ENCODE peak calls at places on chromosomes 5 and 9, in eight cellular contexts. J is GM12865, O is body of pancreas, B is tibial nerve, Z is GM12878, P is choroid plexus epithelial cell, A is fibroblast of pulmonary artery, K is MM.1S. Q is an unnamed sample.

GRCh38 chr5:132952829-132953228 is 10.6 kb downstream of the AFF4 start:
- DNase-seq in K (no peak), A (no peak), Z (no peak), P (no peak), J (no peak), O (no peak), B (no peak), Q (no peak)

GRCh38 chr5:76724871-76725270 is 8.9 kb downstream of the F2R start:
- DNase-seq in A (peak; percentile 42), P (peak; percentile 71), K (no peak), O (no peak), J (no peak), B (no peak), Z (no peak), Q (no peak)

GRCh38 chr5:61301820-61302563 is 30.1 kb upstream of the ZSWIM6 start:
- DNase-seq in A (peak; percentile 99), K (no peak), J (no peak), P (peak; percentile 99), O (peak; percentile 84), Z (no peak), B (no peak), Q (peak; percentile 66)

GRCh38 chr5:173591300-173591622 is 25.2 kb downstream of the BOD1 start:
- DNase-seq in B (no peak), O (no peak), J (no peak), Z (no peak), P (no peak), K (no peak), A (no peak), Q (no peak)

GRCh38 chr5:151577566-151577965 is 13.6 kb downstream of the FAT2 start:
- DNase-seq in O (no peak), P (no peak), B (no peak), A (no peak), J (no peak), Z (no peak), K (no peak), Q (no peak)

GRCh38 chr9:19484699-19485098 is 75.9 kb downstream of the ACER2 start:
- DNase-seq in B (no peak), A (no peak), P (no peak), J (no peak), O (no peak), Z (no peak), K (no peak), Q (no peak)

GRCh38 chr9:93148721-93149120 is 14.7 kb upstream of the NINJ1 start:
- DNase-seq in B (no peak), Z (no peak), K (no peak), P (no peak), O (no peak), J (no peak), A (no peak), Q (no peak)

GRCh38 chr5:59285300-59286017 is 608.1 kb downstream of the PDE4D start:
- DNase-seq in J (no peak), K (no peak), B (no peak), O (no peak), Z (no peak), A (no peak), P (no peak), Q (no peak)

GRCh38 chr9:132164604-132165362 is 2.9 kb downstream of the NTNG2 start:
- DNase-seq in Z (no peak), J (no peak), O (peak; percentile 78), A (peak; percentile 87), K (no peak), P (peak; percentile 83), B (no peak), Q (peak; percentile 15)

DNA sequence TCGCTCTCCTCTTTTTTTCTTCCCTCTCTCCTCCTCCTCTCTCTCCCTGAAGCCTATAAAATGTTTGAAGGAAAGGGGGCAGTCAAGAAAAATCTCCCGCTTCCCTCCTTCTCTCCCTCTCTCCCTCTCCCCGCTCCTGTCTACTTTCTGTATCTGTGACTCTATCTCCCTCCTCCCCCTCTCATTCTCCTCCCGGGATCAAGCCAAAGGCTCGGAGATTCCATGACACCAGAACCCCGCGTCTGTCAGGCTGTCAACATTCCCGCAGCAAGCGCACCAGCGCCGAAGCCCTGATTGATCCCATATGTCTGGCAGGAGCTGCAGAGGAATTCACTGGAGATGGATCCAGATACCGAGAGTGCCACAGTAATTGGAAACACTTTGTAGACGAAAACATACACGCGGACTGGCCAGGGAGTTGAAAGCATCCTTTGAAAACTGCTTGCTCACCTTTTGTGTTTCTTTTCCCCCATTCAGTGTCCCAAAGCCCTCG is 268 bp upstream of the SVEP1 start:
- DNase-seq in Z (no peak), P (peak; percentile 56), K (no peak), J (no peak), B (no peak), O (no peak), A (peak; percentile 55), Q (no peak)
- H3K4me3 ChIP-seq in Z (no peak overlapping the region), P (peak overlapping the region; percentile 71), K (peak overlapping the region; percentile 39), J (no peak overlapping the region), B (peak overlapping the region; percentile 64), O (peak overlapping the region; percentile 15), A (peak overlapping the region; percentile 71), Q (peak overlapping the region; percentile 45)

GRCh38 chr5:15236911-15237508 is 263.0 kb upstream of the FBXL7 start:
- DNase-seq in P (no peak), K (peak; percentile 8), B (no peak), A (no peak), Z (no peak), J (no peak), O (no peak), Q (no peak)
- H3K4me3 ChIP-seq in P (no peak overlapping the region), K (no peak overlapping the region), B (peak overlapping the region; percentile 41), A (no peak overlapping the region), Z (no peak overlapping the region), J (no peak overlapping the region), O (no peak overlapping the region), Q (no peak overlapping the region)

DNA sequence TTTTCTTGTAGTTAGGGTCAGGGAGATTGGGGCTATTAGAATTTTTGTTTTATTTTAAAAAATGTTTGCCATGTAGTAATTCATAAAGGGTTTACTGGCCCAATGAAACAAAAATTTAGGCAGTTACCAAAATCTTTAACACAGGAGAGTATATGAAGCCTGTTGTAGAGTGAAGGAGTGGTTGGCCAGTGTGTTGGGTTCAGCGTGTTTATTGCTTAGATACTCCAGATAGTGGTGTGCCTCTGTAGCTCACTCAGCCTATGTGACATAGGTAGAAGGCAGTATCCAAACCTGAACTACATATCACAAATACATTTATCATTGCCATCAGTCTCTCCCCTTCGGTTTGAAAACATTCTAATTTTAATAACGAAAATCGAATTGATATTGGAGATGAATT is 1.2 kb downstream of the TEK start:
- DNase-seq in O (no peak), Z (no peak), K (no peak), B (no peak), J (no peak), P (no peak), A (no peak), Q (no peak)
- H3K4me3 ChIP-seq in O (no peak overlapping the region), Z (no peak overlapping the region), K (no peak overlapping the region), B (peak overlapping the region; percentile 27), J (no peak overlapping the region), P (no peak overlapping the region), A (peak overlapping the region; percentile 60), Q (no peak overlapping the region)

DNA sequence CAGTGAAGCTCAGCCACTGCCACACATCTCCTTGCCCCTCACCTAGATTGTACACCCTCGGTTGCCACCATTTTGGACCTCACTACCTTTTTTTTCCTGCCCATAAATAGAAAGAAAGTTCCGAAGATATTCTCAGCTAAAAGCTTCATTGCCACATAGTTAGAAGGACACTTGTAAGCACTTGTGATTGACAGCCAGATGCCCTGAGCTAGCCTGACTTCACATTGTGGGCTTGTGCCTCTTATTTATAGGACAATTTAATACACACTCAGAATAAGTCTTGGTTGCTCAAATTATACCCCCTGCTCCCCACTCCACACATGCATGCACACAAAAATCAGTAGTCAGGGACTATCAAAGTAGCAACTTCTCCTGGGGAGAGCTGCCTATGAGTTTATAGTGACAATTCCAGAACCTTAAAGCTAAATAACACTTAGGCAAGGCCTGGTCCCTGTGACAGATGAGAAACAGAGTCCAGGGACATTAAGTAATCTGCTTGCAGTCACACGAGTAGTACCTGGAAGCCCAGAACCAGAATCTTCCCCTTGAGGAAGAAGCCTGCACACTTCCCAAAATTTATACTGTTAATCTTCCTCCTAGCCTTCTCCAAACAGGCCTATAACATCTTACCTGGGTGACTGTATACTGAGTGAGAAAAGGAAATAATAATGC is 184.8 kb downstream of the BRINP1 start:
- DNase-seq in P (no peak), Z (no peak), A (no peak), O (no peak), J (no peak), K (no peak), B (no peak), Q (no peak)
- H3K4me3 ChIP-seq in P (no peak overlapping the region), Z (no peak overlapping the region), A (no peak overlapping the region), O (no peak overlapping the region), J (no peak overlapping the region), K (no peak overlapping the region), B (no peak overlapping the region), Q (no peak overlapping the region)

DNA sequence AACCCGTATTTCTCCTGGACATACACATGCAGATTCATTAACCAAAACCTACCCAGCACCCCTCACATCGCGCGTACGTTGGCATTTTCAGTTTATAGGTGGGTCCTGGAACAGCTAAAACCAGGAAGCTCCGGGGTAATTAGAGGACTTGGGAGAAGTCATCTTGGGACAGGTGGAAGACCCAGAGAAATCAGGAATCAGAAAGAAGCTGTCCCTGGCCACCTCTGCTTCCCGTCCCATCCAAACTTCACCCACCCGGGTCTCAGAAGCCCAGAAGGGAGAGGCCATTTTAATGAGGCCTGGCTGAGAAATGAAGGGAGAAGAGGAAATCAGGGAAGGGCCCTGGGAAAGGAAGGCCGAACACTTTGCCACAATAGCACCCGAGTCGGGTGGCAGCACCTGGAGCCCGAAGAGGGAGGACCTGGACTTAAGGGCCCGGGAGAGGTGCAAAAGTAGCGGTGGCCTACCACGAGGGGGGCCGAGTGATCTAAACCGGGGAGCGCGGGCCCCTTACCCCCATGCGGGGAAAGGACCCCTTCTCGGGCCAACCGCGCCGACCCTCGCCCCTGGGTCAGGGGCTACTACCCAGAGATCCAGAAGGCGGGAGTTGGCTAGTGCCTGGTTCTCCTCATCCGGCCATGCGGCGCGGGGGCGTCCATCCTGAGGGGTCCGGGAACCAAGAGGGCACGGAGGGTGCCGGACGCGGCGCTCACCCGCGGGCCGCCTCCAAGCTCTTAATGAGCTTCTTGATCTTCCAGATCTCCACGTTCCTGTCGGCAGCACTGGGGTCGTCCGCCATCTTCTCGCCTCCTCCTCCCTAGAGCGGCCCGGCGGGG is 698 bp downstream of the ETF1 start:
- DNase-seq in O (no peak), Z (no peak), K (no peak), P (no peak), B (no peak), J (peak; percentile 23), A (no peak), Q (peak; percentile 21)
- H3K4me3 ChIP-seq in O (peak overlapping the region; percentile 97), Z (peak overlapping the region; percentile 99), K (peak overlapping the region; percentile 96), P (peak overlapping the region; percentile 98), B (peak overlapping the region; percentile 99), J (peak overlapping the region; percentile 65), A (peak overlapping the region; percentile 89), Q (peak overlapping the region; percentile 62)

GRCh38 chr5:168529361-168530234 is 493 bp downstream of the FBLL1 start:
- DNase-seq in B (no peak), P (no peak), J (no peak), A (no peak), O (no peak), K (no peak), Z (no peak), Q (no peak)
- H3K4me3 ChIP-seq in B (peak overlapping the region; percentile 56), P (peak overlapping the region; percentile 42), J (no peak overlapping the region), A (peak overlapping the region; percentile 41), O (no peak overlapping the region), K (no peak overlapping the region), Z (no peak overlapping the region), Q (no peak overlapping the region)

GRCh38 chr5:73499756-73500155 is 1.5 kb downstream of the BTF3 start:
- DNase-seq in A (no peak), K (no peak), O (no peak), B (no peak), Z (no peak), J (no peak), P (no peak), Q (no peak)
- H3K4me3 ChIP-seq in A (peak overlapping the region; percentile 93), K (peak overlapping the region; percentile 97), O (no peak overlapping the region), B (peak overlapping the region; percentile 99), Z (peak overlapping the region; percentile 97), J (peak overlapping the region; percentile 79), P (peak overlapping the region; percentile 89), Q (no peak overlapping the region)

Q was measured in transverse colon.